ENCODE peak calls at places on chromosomes 7 and 10, in eight cellular contexts. W, E, T, C, K, I, L and A are unnamed samples.
A peak's percentile ranks its signal among the peaks of the same experiment; 100 is the strongest.

GRCh38 chr7:5526190-5527037 is 102.8 kb upstream of the TNRC18 start:
- DNase-seq in W (no peak), E (peak; percentile 50), T (peak; percentile 72), C (no peak), K (no peak), I (peak; percentile 68), L (peak; percentile 21), A (no peak)

GRCh38 chr10:113052076-113052830 is 102.2 kb downstream of the TCF7L2 start:
- DNase-seq in W (no peak), E (no peak), T (peak; percentile 71), C (no peak), K (no peak), I (no peak), L (no peak), A (no peak)

GRCh38 chr10:99346247-99346646 is 17.1 kb downstream of the CNNM1 start:
- DNase-seq in W (no peak), E (no peak), T (no peak), C (no peak), K (peak; percentile 53), I (no peak), L (no peak), A (no peak)

GRCh38 chr10:61901829-61902447 is 439 bp downstream of the ARID5B start:
- DNase-seq in W (no peak), E (peak; percentile 64), T (peak; percentile 59), C (peak; percentile 51), K (peak; percentile 24), I (peak; percentile 28), L (peak; percentile 18), A (peak; percentile 29)

GRCh38 chr7:22860784-22861482 is 38.3 kb upstream of the TOMM7 start:
- DNase-seq in W (no peak), E (peak; percentile 4), T (peak; percentile 63), C (peak; percentile 51), K (no peak), I (no peak), L (peak; percentile 29), A (peak; percentile 68)

GRCh38 chr7:140079121-140079536 is 16.4 kb upstream of the PARP12 start:
- DNase-seq in W (peak; percentile 34), E (peak; percentile 87), T (peak; percentile 82), C (peak; percentile 59), K (peak; percentile 78), I (peak; percentile 25), L (no peak), A (peak; percentile 38)

GRCh38 chr7:132450706-132451105 is 125.6 kb downstream of the PLXNA4 start:
- DNase-seq in W (no peak), E (no peak), T (no peak), C (no peak), K (no peak), I (peak; percentile 39), L (no peak), A (no peak)

GRCh38 chr7:30027065-30027456 is 559 bp upstream of the FKBP14 start:
- DNase-seq in W (no peak), E (no peak), T (no peak), C (peak; percentile 36), K (peak; percentile 70), I (peak; percentile 70), L (peak; percentile 34), A (no peak)

GRCh38 chr10:128526793-128527375 is 400.7 kb upstream of the MKI67 start:
- DNase-seq in W (no peak), E (no peak), T (no peak), C (no peak), K (no peak), I (peak; percentile 44), L (no peak), A (no peak)

GRCh38 chr10:89465196-89465595 is 50.8 kb downstream of the IFIT5 start:
- DNase-seq in W (no peak), E (no peak), T (no peak), C (no peak), K (no peak), I (no peak), L (no peak), A (no peak)

GRCh38 chr7:75739796-75740672 is 1.3 kb upstream of the HIP1 start:
- DNase-seq in W (no peak), E (no peak), T (peak; percentile 81), C (no peak), K (peak; percentile 44), I (no peak), L (no peak), A (no peak)

GRCh38 chr7:29038463-29038862 is 80.3 kb upstream of the TRIL start:
- DNase-seq in W (no peak), E (no peak), T (peak; percentile 40), C (no peak), K (peak; percentile 68), I (no peak), L (no peak), A (no peak)

GRCh38 chr10:124646483-124647352 is 97.5 kb downstream of the FAM53B start:
- DNase-seq in W (peak; percentile 81), E (no peak), T (no peak), C (peak; percentile 25), K (peak; percentile 83), I (peak; percentile 80), L (no peak), A (no peak)

GRCh38 chr7:3760696-3761095 is 459.6 kb downstream of the SDK1 start:
- DNase-seq in W (no peak), E (no peak), T (no peak), C (no peak), K (no peak), I (no peak), L (no peak), A (no peak)

GRCh38 chr10:17019696-17020095 is 109.9 kb downstream of the CUBN start:
- DNase-seq in W (no peak), E (no peak), T (no peak), C (no peak), K (no peak), I (no peak), L (no peak), A (no peak)

DNA sequence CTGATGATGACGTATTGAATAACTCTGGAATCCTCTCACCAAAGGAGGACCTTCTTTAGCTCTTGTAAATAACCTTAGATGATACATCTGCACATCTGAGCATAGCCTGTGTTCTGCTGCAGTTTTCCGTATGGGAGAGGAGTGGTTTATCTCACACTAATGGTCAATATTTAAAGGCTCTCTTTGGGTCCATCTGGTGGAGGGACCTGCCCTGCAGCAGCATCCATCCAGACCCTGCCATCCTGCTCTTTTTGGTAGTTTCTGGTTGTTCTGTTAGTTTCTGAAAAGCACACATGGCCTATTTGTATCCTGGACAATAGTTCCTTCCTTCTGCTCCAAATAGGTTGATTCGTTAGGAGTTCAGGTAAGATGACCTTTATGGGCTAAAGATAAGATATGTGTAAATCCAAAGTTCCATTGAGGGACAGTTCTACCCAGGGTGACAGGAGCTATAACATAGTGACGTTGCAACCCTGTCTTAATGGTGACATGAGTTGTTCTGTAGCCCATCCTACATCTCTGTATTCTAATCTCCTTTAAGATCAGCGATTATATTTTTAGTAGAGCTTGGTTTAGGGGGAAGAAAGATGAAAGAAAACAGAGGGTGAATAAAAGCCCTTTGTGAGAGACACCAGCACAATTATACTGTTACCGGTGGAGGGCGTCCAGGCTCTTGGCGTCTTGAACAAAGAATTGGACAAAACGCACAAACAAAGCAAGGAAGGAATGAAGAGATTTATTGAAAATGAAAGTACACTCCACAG is 60.0 kb upstream of the KLF14 start:
- DNase-seq in W (no peak), E (no peak), T (peak; percentile 9), C (no peak), K (peak; percentile 33), I (no peak), L (no peak), A (no peak)
- H3K4me3 ChIP-seq in W (no peak overlapping the region), E (no peak overlapping the region), T (no peak overlapping the region), C (peak overlapping the region; percentile 22), K (peak overlapping the region; percentile 41), I (no peak overlapping the region), L (no peak overlapping the region), A (no peak overlapping the region)

GRCh38 chr7:77796109-77796508 is 2.1 kb downstream of the TMEM60 start:
- DNase-seq in W (no peak), E (no peak), T (no peak), C (no peak), K (no peak), I (no peak), L (no peak), A (no peak)

GRCh38 chr7:77791956-77792355 is 6.3 kb downstream of the TMEM60 start:
- DNase-seq in W (no peak), E (no peak), T (no peak), C (no peak), K (no peak), I (no peak), L (no peak), A (no peak)

GRCh38 chr7:77791336-77791735 is 6.9 kb downstream of the TMEM60 start:
- DNase-seq in W (no peak), E (no peak), T (peak; percentile 25), C (no peak), K (no peak), I (no peak), L (no peak), A (peak; percentile 38)

GRCh38 chr7:77796960-77797359 is 1.3 kb downstream of the TMEM60 start:
- DNase-seq in W (no peak), E (no peak), T (no peak), C (no peak), K (no peak), I (no peak), L (no peak), A (no peak)

GRCh38 chr7:77794000-77794399 is 4.2 kb downstream of the TMEM60 start:
- DNase-seq in W (no peak), E (no peak), T (no peak), C (no peak), K (no peak), I (no peak), L (no peak), A (no peak)
- H3K4me1 ChIP-seq in W (peaks cover 30% of the 10 kb centered on the region), E (peaks cover 8% of the 10 kb centered on the region), T (peaks cover 6% of the 10 kb centered on the region), C (peaks cover 24% of the 10 kb centered on the region), K (peaks cover 11% of the 10 kb centered on the region), I (peaks cover 17% of the 10 kb centered on the region), L (peaks cover 16% of the 10 kb centered on the region), A (peaks cover 21% of the 10 kb centered on the region)

GRCh38 chr10:48820231-48820630 is 119.4 kb downstream of the LRRC18 start:
- DNase-seq in W (no peak), E (no peak), T (no peak), C (no peak), K (no peak), I (no peak), L (no peak), A (no peak)

GRCh38 chr10:48819806-48820205 is 119.8 kb downstream of the LRRC18 start:
- DNase-seq in W (no peak), E (no peak), T (no peak), C (no peak), K (no peak), I (no peak), L (no peak), A (no peak)

GRCh38 chr10:48821111-48821510 is 118.5 kb downstream of the LRRC18 start:
- DNase-seq in W (no peak), E (no peak), T (no peak), C (no peak), K (no peak), I (no peak), L (no peak), A (no peak)

GRCh38 chr10:48821692-48822091 is 117.9 kb downstream of the LRRC18 start:
- DNase-seq in W (no peak), E (no peak), T (no peak), C (no peak), K (no peak), I (no peak), L (no peak), A (no peak)

GRCh38 chr10:48820699-48821098 is 118.9 kb downstream of the LRRC18 start:
- DNase-seq in W (no peak), E (no peak), T (no peak), C (no peak), K (no peak), I (no peak), L (no peak), A (no peak)
- H3K4me3 ChIP-seq in W (no peak overlapping the region), E (no peak overlapping the region), T (no peak overlapping the region), C (no peak overlapping the region), K (no peak overlapping the region), I (no peak overlapping the region), L (no peak overlapping the region), A (no peak overlapping the region)

GRCh38 chr7:67866054-67866453 is 869.4 kb downstream of the TYW1 start:
- DNase-seq in W (no peak), E (no peak), T (no peak), C (no peak), K (no peak), I (no peak), L (no peak), A (no peak)
- H3K4me1 ChIP-seq in W (no peaks in the 10 kb centered on the region), E (no peaks in the 10 kb centered on the region), T (no peaks in the 10 kb centered on the region), C (no peaks in the 10 kb centered on the region), K (no peaks in the 10 kb centered on the region), I (no peaks in the 10 kb centered on the region), L (no peaks in the 10 kb centered on the region), A (no peaks in the 10 kb centered on the region)